ENCODE peak calls at places on chromosomes 12 and 14, in five cellular contexts. R, Z, Y, M and N are unnamed samples. For H3K4me1, the result is how much of the 10 kb centered on the place peaks cover.

GRCh38 chr12:98669751-98670150 is 24.7 kb downstream of the APAF1 start:
- DNase-seq in Z (no peak), M (no peak), R (no peak), Y (no peak), N (no peak)

GRCh38 chr14:87852107-87852506 is 140.9 kb downstream of the GALC start:
- DNase-seq in R (no peak), M (no peak), Z (no peak), Y (no peak), N (no peak)

GRCh38 chr12:45994736-45995135 is 4.4 kb upstream of the SCAF11 start:
- DNase-seq in Z (no peak), M (no peak), R (no peak), Y (no peak), N (no peak)

GRCh38 chr12:109387425-109388166 is 39.9 kb downstream of the MYO1H start:
- DNase-seq in R (peak), Z (no peak), M (no peak), Y (no peak), N (no peak)

GRCh38 chr12:38508246-38508645 is 191.7 kb downstream of the ALG10B start:
- DNase-seq in M (no peak), Z (no peak), R (peak), Y (no peak), N (no peak)

GRCh38 chr14:69013943-69014782 is 35.1 kb upstream of the ACTN1 start:
- DNase-seq in R (peak), M (no peak), Z (no peak), Y (peak), N (no peak)

GRCh38 chr12:109653896-109654295 is 59.7 kb upstream of the FAM222A start:
- DNase-seq in Z (no peak), Y (no peak), R (no peak), M (no peak), N (no peak)

GRCh38 chr14:23643533-23644194 is 7.5 kb downstream of the DHRS2 start:
- DNase-seq in Z (no peak), M (no peak), R (no peak), Y (no peak), N (no peak)

GRCh38 chr12:129215436-129216025 is 362.3 kb downstream of the GLT1D1 start:
- DNase-seq in Z (no peak), R (no peak), M (no peak), Y (no peak), N (no peak)

GRCh38 chr12:129819391-129819790 is 84.4 kb downstream of the TMEM132D start:
- DNase-seq in M (no peak), Y (no peak), Z (no peak), R (no peak), N (no peak)

GRCh38 chr12:85130631-85131030 is 94.5 kb downstream of the LRRIQ1 start:
- DNase-seq in Y (no peak), Z (no peak), R (no peak), M (no peak), N (no peak)

GRCh38 chr12:87233636-87234035 is 795.6 kb downstream of the C12orf50 start:
- DNase-seq in Y (no peak), Z (no peak), R (no peak), M (no peak), N (no peak)

DNA sequence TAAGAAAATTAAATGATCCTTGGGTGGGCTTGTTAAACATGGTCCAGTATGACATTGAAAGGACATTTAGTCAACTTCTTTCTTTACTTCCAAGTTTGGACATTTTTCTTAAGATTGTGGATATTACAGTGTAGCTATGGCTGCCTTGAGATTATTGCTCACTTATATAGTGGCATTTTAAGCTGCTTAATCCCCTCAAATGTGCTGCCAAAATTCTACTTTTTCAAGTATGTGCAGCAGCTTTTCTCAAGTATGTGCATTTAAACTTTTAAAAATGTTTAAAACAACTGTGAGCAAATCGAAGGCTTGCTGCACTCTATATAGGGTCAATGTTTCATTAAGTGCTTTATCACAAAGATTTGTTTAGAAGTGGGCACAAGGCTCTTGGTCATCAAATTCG is 7.4 kb downstream of the TXNRD1 start:
- DNase-seq in Z (no peak), Y (no peak), R (no peak), M (no peak), N (no peak)
- H3K4me1 ChIP-seq in Z (under half), Y (under half), R (under half), M (under half), N (under half)

DNA sequence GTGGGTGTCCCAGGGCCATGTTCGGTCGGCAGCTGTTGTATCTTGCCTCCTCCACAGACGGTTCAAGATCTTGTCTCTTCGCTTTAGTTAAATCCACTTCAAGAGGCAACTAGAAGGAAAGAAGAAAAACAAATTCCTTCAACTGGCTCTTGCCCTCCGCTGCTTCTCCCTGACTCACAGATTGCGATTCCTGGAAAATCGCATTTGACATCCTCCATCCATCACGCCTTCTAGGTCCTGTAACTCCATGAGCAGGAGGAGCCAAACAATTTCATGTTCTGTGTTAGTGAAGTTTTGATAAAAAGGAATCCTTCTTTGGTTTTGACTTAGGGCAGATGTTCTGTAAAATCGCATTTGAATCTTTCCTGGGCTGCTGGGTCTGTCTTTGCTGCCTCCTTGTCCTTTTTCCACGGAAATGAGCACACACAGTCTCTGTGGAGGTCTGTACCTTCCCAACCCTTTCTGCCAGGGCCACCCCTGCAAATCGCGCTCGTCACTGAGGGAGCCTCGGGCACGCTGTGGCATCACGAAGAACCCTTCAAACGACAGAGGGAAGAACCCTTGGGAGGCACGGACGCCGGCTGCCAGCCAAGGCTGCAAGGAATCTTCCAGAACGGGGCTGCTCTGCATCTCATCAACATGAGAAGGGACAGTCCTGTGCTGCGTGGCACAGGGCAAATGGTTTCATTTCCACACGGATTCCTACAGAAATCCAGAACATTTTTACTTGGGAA is 32.6 kb downstream of the RAD52 start:
- DNase-seq in R (no peak), M (no peak), Z (no peak), Y (no peak), N (no peak)
- H3K4me1 ChIP-seq in R (under half), M (under half), Z (under half), Y (under half), N (under half)

DNA sequence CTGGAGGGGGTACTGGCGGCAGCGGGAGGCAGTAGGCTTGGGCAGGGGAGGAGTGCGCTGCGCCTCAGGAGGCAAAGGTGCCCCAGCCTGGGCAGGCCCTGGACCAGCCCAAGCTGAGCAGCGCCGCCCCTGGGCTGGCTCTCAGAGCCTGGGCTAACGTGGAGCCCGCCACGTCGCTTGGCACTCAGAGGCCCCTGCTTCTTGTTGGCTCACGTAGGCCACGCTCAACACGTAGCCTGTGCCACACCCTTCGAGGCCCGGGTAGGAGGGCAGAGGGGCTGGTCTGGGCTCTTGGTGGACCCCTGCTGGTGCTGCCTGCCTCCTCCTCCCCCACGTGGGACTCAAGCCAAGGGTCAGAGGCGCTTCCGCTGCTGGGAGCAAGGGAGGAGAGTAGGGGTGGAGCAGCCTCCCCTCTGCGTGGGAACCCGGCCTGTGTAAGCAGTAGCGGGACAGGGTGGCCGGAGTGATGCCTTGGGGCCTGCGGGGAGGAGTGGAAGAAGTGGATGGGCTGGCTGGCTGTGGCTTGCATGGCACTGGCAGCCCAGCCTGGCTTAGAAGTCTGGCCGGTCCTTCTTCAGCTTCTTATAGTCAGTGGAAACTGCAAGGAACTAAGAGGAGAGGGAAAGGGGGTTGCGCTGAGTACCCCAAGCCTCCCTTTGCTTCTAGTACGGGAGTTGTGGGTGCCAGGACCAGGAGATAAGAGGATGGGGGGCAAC is 5.7 kb downstream of the SHMT2 start:
- DNase-seq in R (peak), Z (peak), Y (no peak), M (no peak), N (peak)
- H3K4me1 ChIP-seq in R (under half), Z (under half), Y (under half), M (under half), N (under half)

GRCh38 chr12:6868211-6869048 is 1.1 kb downstream of the TPI1 start:
- DNase-seq in Z (no peak), R (no peak), Y (no peak), M (no peak), N (peak)

GRCh38 chr12:6871052-6871957 is 1.8 kb downstream of the SPSB2 start:
- DNase-seq in R (peak), Z (no peak), Y (no peak), M (no peak), N (peak)

GRCh38 chr12:6867407-6868210 is at the start of gene TPI1:
- DNase-seq in R (peak), Z (peak), Y (peak), M (peak), N (peak)

GRCh38 chr12:6866920-6867406 is 368 bp upstream of the TPI1 start:
- DNase-seq in Z (no peak), Y (no peak), M (no peak), R (no peak), N (no peak)

DNA sequence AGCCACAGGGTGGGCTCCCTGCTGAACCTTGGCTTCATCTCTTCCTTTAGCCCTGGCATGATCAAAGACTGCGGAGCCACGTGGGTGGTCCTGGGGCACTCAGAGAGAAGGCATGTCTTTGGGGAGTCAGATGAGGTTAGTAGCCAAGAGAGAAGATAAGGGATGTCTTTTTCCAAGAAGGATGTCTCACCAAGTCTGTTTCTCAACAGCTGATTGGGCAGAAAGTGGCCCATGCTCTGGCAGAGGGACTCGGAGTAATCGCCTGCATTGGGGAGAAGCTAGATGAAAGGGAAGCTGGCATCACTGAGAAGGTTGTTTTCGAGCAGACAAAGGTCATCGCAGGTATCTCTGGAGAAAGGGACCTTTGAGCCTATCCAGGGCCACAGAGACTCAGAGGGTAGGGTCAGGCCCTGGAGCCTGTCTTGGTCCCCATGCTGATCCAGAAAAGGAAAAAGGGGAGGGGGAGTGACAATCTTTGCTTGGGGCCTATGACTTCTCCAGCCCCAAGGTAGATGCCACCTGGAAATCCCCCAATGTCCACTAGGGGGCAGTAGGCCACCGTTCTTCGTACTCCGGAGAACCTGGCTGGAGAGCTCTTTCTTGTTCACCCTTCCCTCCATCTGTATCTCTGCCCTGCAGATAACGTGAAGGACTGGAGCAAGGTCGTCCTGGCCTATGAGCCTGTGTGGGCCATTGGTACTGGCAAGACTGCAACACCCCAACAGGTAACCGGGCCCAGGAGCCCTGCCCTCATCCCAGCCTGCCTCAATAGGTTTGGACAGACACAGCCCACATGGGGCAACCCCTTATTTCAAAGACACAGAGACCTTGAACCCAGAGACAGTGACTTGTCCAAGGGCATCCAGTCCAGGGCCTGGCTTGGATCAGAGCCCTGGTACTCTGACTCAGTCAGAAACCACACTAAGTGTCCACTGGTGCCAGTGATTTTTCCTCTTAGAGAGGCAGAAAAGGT is 2.0 kb downstream of the TPI1 start:
- DNase-seq in Y (peak), R (peak), Z (peak), M (peak), N (peak)
- H3K4me1 ChIP-seq in Y (under half), R (under half), Z (under half), M (half or more), N (under half)